ENCODE peak calls at places on chromosomes 3 and 15, in nine cellular contexts. One of them, this sample, is unnamed.

GRCh38 chr3:171566803-171567422 is 106.7 kb upstream of the TNIK start:
- DNase-seq in adrenal gland: no peak
- DNase-seq in heart right ventricle: no peak
- DNase-seq in neuronal stem cell: peak; percentile 46
- DNase-seq in pancreas: no peak
- DNase-seq in fibroblast of lung: peak; percentile 30
- DNase-seq in CD4-positive, CD25-positive, alpha-beta regulatory T cell: peak; percentile 65
- DNase-seq in body of pancreas: no peak
- DNase-seq in ovary: no peak
- DNase-seq in this sample: no peak

GRCh38 chr3:159586587-159587202 is 401.9 kb upstream of the IL12A start:
- DNase-seq in ovary: no peak
- DNase-seq in pancreas: no peak
- DNase-seq in adrenal gland: peak; percentile 23
- DNase-seq in fibroblast of lung: peak; percentile 59
- DNase-seq in heart right ventricle: no peak
- DNase-seq in neuronal stem cell: peak; percentile 45
- DNase-seq in body of pancreas: no peak
- DNase-seq in CD4-positive, CD25-positive, alpha-beta regulatory T cell: no peak
- DNase-seq in this sample: no peak

GRCh38 chr3:129739613-129740012 is 133.1 kb upstream of the PLXND1 start:
- DNase-seq in body of pancreas: no peak
- DNase-seq in pancreas: no peak
- DNase-seq in neuronal stem cell: no peak
- DNase-seq in fibroblast of lung: no peak
- DNase-seq in adrenal gland: no peak
- DNase-seq in CD4-positive, CD25-positive, alpha-beta regulatory T cell: no peak
- DNase-seq in heart right ventricle: no peak
- DNase-seq in ovary: no peak
- DNase-seq in this sample: no peak

GRCh38 chr3:89268059-89268458 is 160.6 kb downstream of the EPHA3 start:
- DNase-seq in body of pancreas: no peak
- DNase-seq in heart right ventricle: no peak
- DNase-seq in neuronal stem cell: no peak
- DNase-seq in ovary: no peak
- DNase-seq in adrenal gland: no peak
- DNase-seq in pancreas: no peak
- DNase-seq in fibroblast of lung: peak; percentile 11
- DNase-seq in CD4-positive, CD25-positive, alpha-beta regulatory T cell: no peak
- DNase-seq in this sample: no peak

GRCh38 chr3:12869025-12869695 is 27.8 kb upstream of the RPL32 start:
- DNase-seq in neuronal stem cell: peak; percentile 77
- DNase-seq in fibroblast of lung: no peak
- DNase-seq in CD4-positive, CD25-positive, alpha-beta regulatory T cell: no peak
- DNase-seq in pancreas: no peak
- DNase-seq in ovary: no peak
- DNase-seq in adrenal gland: peak; percentile 51
- DNase-seq in body of pancreas: peak; percentile 62
- DNase-seq in heart right ventricle: peak; percentile 61
- DNase-seq in this sample: no peak

GRCh38 chr3:188584958-188585689 is 431.2 kb downstream of the LPP start:
- DNase-seq in heart right ventricle: no peak
- DNase-seq in fibroblast of lung: peak; percentile 32
- DNase-seq in adrenal gland: no peak
- DNase-seq in neuronal stem cell: no peak
- DNase-seq in CD4-positive, CD25-positive, alpha-beta regulatory T cell: no peak
- DNase-seq in ovary: no peak
- DNase-seq in body of pancreas: no peak
- DNase-seq in pancreas: no peak
- DNase-seq in this sample: no peak

GRCh38 chr15:46786886-46787285 is 930.4 kb upstream of the SEMA6D start:
- DNase-seq in neuronal stem cell: peak; percentile 11
- DNase-seq in pancreas: no peak
- DNase-seq in CD4-positive, CD25-positive, alpha-beta regulatory T cell: no peak
- DNase-seq in body of pancreas: no peak
- DNase-seq in heart right ventricle: no peak
- DNase-seq in ovary: no peak
- DNase-seq in adrenal gland: no peak
- DNase-seq in fibroblast of lung: no peak
- DNase-seq in this sample: no peak

GRCh38 chr3:5095879-5096278 is 26.2 kb upstream of the ARL8B start:
- DNase-seq in adrenal gland: peak; percentile 33
- DNase-seq in neuronal stem cell: peak; percentile 33
- DNase-seq in fibroblast of lung: peak; percentile 29
- DNase-seq in ovary: peak; percentile 74
- DNase-seq in CD4-positive, CD25-positive, alpha-beta regulatory T cell: no peak
- DNase-seq in body of pancreas: no peak
- DNase-seq in heart right ventricle: peak; percentile 45
- DNase-seq in pancreas: no peak
- DNase-seq in this sample: no peak

GRCh38 chr3:127074900-127075360 is 92.0 kb downstream of the PLXNA1 start:
- DNase-seq in body of pancreas: peak; percentile 34
- DNase-seq in fibroblast of lung: peak; percentile 85
- DNase-seq in pancreas: peak; percentile 35
- DNase-seq in heart right ventricle: no peak
- DNase-seq in adrenal gland: peak; percentile 36
- DNase-seq in ovary: no peak
- DNase-seq in CD4-positive, CD25-positive, alpha-beta regulatory T cell: no peak
- DNase-seq in neuronal stem cell: no peak
- DNase-seq in this sample: no peak

GRCh38 chr15:85094685-85095084 is 113.0 kb downstream of the PDE8A start:
- DNase-seq in ovary: no peak
- DNase-seq in fibroblast of lung: peak; percentile 74
- DNase-seq in adrenal gland: no peak
- DNase-seq in CD4-positive, CD25-positive, alpha-beta regulatory T cell: no peak
- DNase-seq in body of pancreas: no peak
- DNase-seq in neuronal stem cell: no peak
- DNase-seq in pancreas: no peak
- DNase-seq in heart right ventricle: no peak
- DNase-seq in this sample: no peak

GRCh38 chr15:42145546-42146455 is 10.6 kb downstream of the PLA2G4F start:
- DNase-seq in body of pancreas: no peak
- DNase-seq in pancreas: no peak
- DNase-seq in fibroblast of lung: no peak
- DNase-seq in ovary: no peak
- DNase-seq in heart right ventricle: no peak
- DNase-seq in CD4-positive, CD25-positive, alpha-beta regulatory T cell: no peak
- DNase-seq in neuronal stem cell: no peak
- DNase-seq in adrenal gland: no peak
- DNase-seq in this sample: no peak

GRCh38 chr15:55196011-55196410 is 730 bp downstream of the RSL24D1 start:
- DNase-seq in ovary: no peak
- DNase-seq in heart right ventricle: no peak
- DNase-seq in neuronal stem cell: no peak
- DNase-seq in fibroblast of lung: no peak
- DNase-seq in CD4-positive, CD25-positive, alpha-beta regulatory T cell: no peak
- DNase-seq in adrenal gland: no peak
- DNase-seq in pancreas: no peak
- DNase-seq in body of pancreas: no peak
- DNase-seq in this sample: no peak

GRCh38 chr3:126435456-126436315 is 40.0 kb downstream of the ZXDC start:
- DNase-seq in pancreas: no peak
- DNase-seq in neuronal stem cell: no peak
- DNase-seq in body of pancreas: no peak
- DNase-seq in ovary: no peak
- DNase-seq in heart right ventricle: no peak
- DNase-seq in fibroblast of lung: no peak
- DNase-seq in adrenal gland: no peak
- DNase-seq in CD4-positive, CD25-positive, alpha-beta regulatory T cell: no peak
- DNase-seq in this sample: no peak

GRCh38 chr3:157443873-157444770 is 7.5 kb downstream of the PTX3 start:
- DNase-seq in pancreas: no peak
- DNase-seq in body of pancreas: no peak
- DNase-seq in neuronal stem cell: no peak
- DNase-seq in ovary: no peak
- DNase-seq in heart right ventricle: no peak
- DNase-seq in fibroblast of lung: no peak
- DNase-seq in CD4-positive, CD25-positive, alpha-beta regulatory T cell: no peak
- DNase-seq in adrenal gland: no peak
- DNase-seq in this sample: no peak

GRCh38 chr3:65398953-65399352 is 639.8 kb downstream of the MAGI1 start:
- DNase-seq in adrenal gland: no peak
- DNase-seq in pancreas: no peak
- DNase-seq in heart right ventricle: no peak
- DNase-seq in ovary: no peak
- DNase-seq in CD4-positive, CD25-positive, alpha-beta regulatory T cell: no peak
- DNase-seq in neuronal stem cell: no peak
- DNase-seq in fibroblast of lung: peak; percentile 66
- DNase-seq in body of pancreas: no peak
- DNase-seq in this sample: no peak

GRCh38 chr3:30469125-30469524 is 137.3 kb upstream of the TGFBR2 start:
- DNase-seq in CD4-positive, CD25-positive, alpha-beta regulatory T cell: no peak
- DNase-seq in neuronal stem cell: no peak
- DNase-seq in adrenal gland: no peak
- DNase-seq in ovary: no peak
- DNase-seq in body of pancreas: no peak
- DNase-seq in pancreas: no peak
- DNase-seq in heart right ventricle: no peak
- DNase-seq in fibroblast of lung: peak; percentile 47
- DNase-seq in this sample: no peak

GRCh38 chr3:69368129-69368741 is 17.7 kb downstream of the FRMD4B start:
- DNase-seq in neuronal stem cell: no peak
- DNase-seq in ovary: no peak
- DNase-seq in adrenal gland: no peak
- DNase-seq in CD4-positive, CD25-positive, alpha-beta regulatory T cell: peak; percentile 38
- DNase-seq in pancreas: no peak
- DNase-seq in fibroblast of lung: no peak
- DNase-seq in heart right ventricle: no peak
- DNase-seq in body of pancreas: no peak
- DNase-seq in this sample: no peak

GRCh38 chr15:96340611-96341464 is 10.3 kb downstream of the NR2F2 start:
- DNase-seq in body of pancreas: peak; percentile 44
- DNase-seq in heart right ventricle: no peak
- DNase-seq in ovary: peak; percentile 69
- DNase-seq in adrenal gland: peak; percentile 55
- DNase-seq in neuronal stem cell: peak; percentile 87
- DNase-seq in fibroblast of lung: peak; percentile 70
- DNase-seq in pancreas: peak; percentile 78
- DNase-seq in CD4-positive, CD25-positive, alpha-beta regulatory T cell: no peak
- DNase-seq in this sample: no peak
- H3K36me3 ChIP-seq in body of pancreas: no peaks in the 10 kb centered on the region
- H3K36me3 ChIP-seq in heart right ventricle: peaks cover 4% of the 10 kb centered on the region
- H3K36me3 ChIP-seq in ovary: peaks cover 3% of the 10 kb centered on the region
- H3K36me3 ChIP-seq in adrenal gland: peaks cover 22% of the 10 kb centered on the region
- H3K36me3 ChIP-seq in neuronal stem cell: peaks cover 10% of the 10 kb centered on the region
- H3K36me3 ChIP-seq in fibroblast of lung: peaks cover 16% of the 10 kb centered on the region
- H3K36me3 ChIP-seq in pancreas: no peaks in the 10 kb centered on the region
- H3K36me3 ChIP-seq in CD4-positive, CD25-positive, alpha-beta regulatory T cell: no peaks in the 10 kb centered on the region
- H3K36me3 ChIP-seq in this sample: no peaks in the 10 kb centered on the region

DNA sequence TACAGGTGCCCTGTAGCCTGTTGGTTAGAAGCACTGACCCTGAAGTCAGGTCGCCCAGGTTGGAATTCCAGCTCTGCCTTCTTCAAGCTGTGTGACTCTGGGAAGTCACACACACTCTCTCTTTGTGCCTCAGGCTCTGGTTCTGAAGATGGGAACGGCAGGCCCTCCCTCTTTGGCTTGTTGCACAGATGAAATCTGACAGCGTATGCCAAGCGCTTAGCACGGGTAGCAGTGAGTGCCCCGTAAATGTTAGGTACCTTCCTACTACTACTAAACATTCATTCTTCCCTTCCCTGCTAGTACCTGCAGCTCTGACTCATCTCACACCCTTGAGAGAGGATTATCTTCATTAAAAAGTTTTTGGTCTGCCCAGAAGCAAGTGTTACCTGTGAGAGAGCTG is 139.0 kb downstream of the PGPEP1L start:
- DNase-seq in CD4-positive, CD25-positive, alpha-beta regulatory T cell: no peak
- DNase-seq in ovary: no peak
- DNase-seq in adrenal gland: no peak
- DNase-seq in heart right ventricle: no peak
- DNase-seq in neuronal stem cell: no peak
- DNase-seq in pancreas: no peak
- DNase-seq in fibroblast of lung: no peak
- DNase-seq in body of pancreas: no peak
- DNase-seq in this sample: no peak
- H3K4me1 ChIP-seq in CD4-positive, CD25-positive, alpha-beta regulatory T cell: peaks cover 9% of the 10 kb centered on the region
- H3K4me1 ChIP-seq in ovary: peaks cover 20% of the 10 kb centered on the region
- H3K4me1 ChIP-seq in adrenal gland: no peaks in the 10 kb centered on the region
- H3K4me1 ChIP-seq in heart right ventricle: peaks cover 17% of the 10 kb centered on the region
- H3K4me1 ChIP-seq in neuronal stem cell: peaks cover 12% of the 10 kb centered on the region
- H3K4me1 ChIP-seq in pancreas: no peaks in the 10 kb centered on the region
- H3K4me1 ChIP-seq in fibroblast of lung: peaks cover 6% of the 10 kb centered on the region
- H3K4me1 ChIP-seq in body of pancreas: peaks cover 19% of the 10 kb centered on the region
- H3K4me1 ChIP-seq in this sample: peaks cover 1% of the 10 kb centered on the region

DNA sequence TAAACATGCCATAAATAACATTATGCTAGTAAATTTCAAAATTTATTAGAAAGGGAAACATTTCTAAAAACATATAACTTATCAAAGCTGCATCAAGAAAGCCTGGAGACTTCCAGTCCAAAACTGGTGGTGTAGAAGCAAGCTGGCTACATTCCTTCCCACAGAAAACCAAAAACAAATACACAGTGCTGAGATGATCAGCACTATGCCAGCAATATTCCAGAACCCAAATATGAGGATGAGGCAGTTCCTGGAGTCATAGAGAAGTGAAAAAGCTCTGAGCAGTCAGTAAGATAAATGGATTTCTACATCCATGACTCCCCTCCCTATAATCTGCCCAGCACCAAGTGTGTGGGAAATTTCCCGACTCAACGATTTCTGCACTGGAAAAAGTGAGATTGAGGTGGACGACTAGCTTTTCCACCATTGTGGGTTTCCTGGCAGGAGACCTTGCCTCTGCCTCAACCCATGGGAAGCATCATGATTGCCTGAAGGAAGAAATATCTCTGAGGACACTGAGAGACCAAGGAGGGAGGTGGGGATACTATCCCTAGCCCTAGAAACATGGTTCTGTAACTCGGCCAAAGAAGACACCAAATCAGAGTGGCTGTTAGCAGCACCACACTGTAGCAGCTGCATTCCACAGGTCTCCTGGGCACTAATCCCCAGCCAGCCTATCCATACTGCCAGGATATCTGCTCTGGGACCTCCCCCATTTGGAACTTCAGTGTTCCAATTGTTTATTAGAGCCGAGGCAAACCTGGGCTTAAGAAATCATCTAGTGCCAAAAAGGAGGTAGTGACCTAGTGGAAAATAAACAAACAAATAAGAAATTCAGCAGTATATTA is 11.8 kb upstream of the CLN6 start:
- DNase-seq in neuronal stem cell: no peak
- DNase-seq in ovary: no peak
- DNase-seq in pancreas: no peak
- DNase-seq in body of pancreas: no peak
- DNase-seq in CD4-positive, CD25-positive, alpha-beta regulatory T cell: no peak
- DNase-seq in heart right ventricle: no peak
- DNase-seq in adrenal gland: no peak
- DNase-seq in fibroblast of lung: peak; percentile 15
- DNase-seq in this sample: no peak
- H3K36me3 ChIP-seq in neuronal stem cell: no peaks in the 10 kb centered on the region
- H3K36me3 ChIP-seq in ovary: no peaks in the 10 kb centered on the region
- H3K36me3 ChIP-seq in pancreas: no peaks in the 10 kb centered on the region
- H3K36me3 ChIP-seq in body of pancreas: no peaks in the 10 kb centered on the region
- H3K36me3 ChIP-seq in CD4-positive, CD25-positive, alpha-beta regulatory T cell: no peaks in the 10 kb centered on the region
- H3K36me3 ChIP-seq in heart right ventricle: no peaks in the 10 kb centered on the region
- H3K36me3 ChIP-seq in adrenal gland: no peaks in the 10 kb centered on the region
- H3K36me3 ChIP-seq in fibroblast of lung: no peaks in the 10 kb centered on the region
- H3K36me3 ChIP-seq in this sample: no peaks in the 10 kb centered on the region

GRCh38 chr3:1037631-1038030 is 55.2 kb upstream of the CNTN6 start:
- DNase-seq in fibroblast of lung: peak; percentile 1
- DNase-seq in heart right ventricle: no peak
- DNase-seq in body of pancreas: no peak
- DNase-seq in pancreas: no peak
- DNase-seq in neuronal stem cell: no peak
- DNase-seq in CD4-positive, CD25-positive, alpha-beta regulatory T cell: no peak
- DNase-seq in adrenal gland: no peak
- DNase-seq in ovary: no peak
- DNase-seq in this sample: no peak
- H3K4me1 ChIP-seq in fibroblast of lung: no peaks in the 10 kb centered on the region
- H3K4me1 ChIP-seq in heart right ventricle: no peaks in the 10 kb centered on the region
- H3K4me1 ChIP-seq in body of pancreas: no peaks in the 10 kb centered on the region
- H3K4me1 ChIP-seq in pancreas: no peaks in the 10 kb centered on the region
- H3K4me1 ChIP-seq in neuronal stem cell: no peaks in the 10 kb centered on the region
- H3K4me1 ChIP-seq in CD4-positive, CD25-positive, alpha-beta regulatory T cell: no peaks in the 10 kb centered on the region
- H3K4me1 ChIP-seq in adrenal gland: no peaks in the 10 kb centered on the region
- H3K4me1 ChIP-seq in ovary: no peaks in the 10 kb centered on the region
- H3K4me1 ChIP-seq in this sample: no peaks in the 10 kb centered on the region

GRCh38 chr3:81549831-81550230 is 211.6 kb downstream of the GBE1 start:
- DNase-seq in adrenal gland: no peak
- DNase-seq in heart right ventricle: no peak
- DNase-seq in neuronal stem cell: no peak
- DNase-seq in body of pancreas: no peak
- DNase-seq in fibroblast of lung: no peak
- DNase-seq in ovary: no peak
- DNase-seq in pancreas: no peak
- DNase-seq in CD4-positive, CD25-positive, alpha-beta regulatory T cell: no peak
- DNase-seq in this sample: no peak
- H3K36me3 ChIP-seq in adrenal gland: no peaks in the 10 kb centered on the region
- H3K36me3 ChIP-seq in heart right ventricle: no peaks in the 10 kb centered on the region
- H3K36me3 ChIP-seq in neuronal stem cell: no peaks in the 10 kb centered on the region
- H3K36me3 ChIP-seq in body of pancreas: no peaks in the 10 kb centered on the region
- H3K36me3 ChIP-seq in fibroblast of lung: no peaks in the 10 kb centered on the region
- H3K36me3 ChIP-seq in ovary: no peaks in the 10 kb centered on the region
- H3K36me3 ChIP-seq in pancreas: no peaks in the 10 kb centered on the region
- H3K36me3 ChIP-seq in CD4-positive, CD25-positive, alpha-beta regulatory T cell: no peaks in the 10 kb centered on the region
- H3K36me3 ChIP-seq in this sample: no peaks in the 10 kb centered on the region